ENCODE peak calls at places on chromosomes 1 and 21, in nine cellular contexts. One of them, this sample, is unnamed.
A peak's percentile ranks its signal among the peaks of the same experiment; 100 is the strongest.

GRCh38 chr1:85409516-85409915 is 55.4 kb downstream of the DDAH1 start:
- DNase-seq in left lung: no peak
- DNase-seq in adrenal gland: no peak
- DNase-seq in CD8-positive, alpha-beta T cell: no peak
- DNase-seq in Peyer's patch: no peak
- DNase-seq in fibroblast of lung: no peak
- DNase-seq in astrocyte: no peak
- DNase-seq in CD8-positive, alpha-beta memory T cell: no peak
- DNase-seq in right cardiac atrium: no peak
- DNase-seq in this sample: no peak

GRCh38 chr1:52142220-52143153 is 598 bp downstream of the ZFYVE9 start:
- DNase-seq in adrenal gland: peak; percentile 58
- DNase-seq in CD8-positive, alpha-beta memory T cell: no peak
- DNase-seq in fibroblast of lung: peak; percentile 54
- DNase-seq in right cardiac atrium: peak; percentile 77
- DNase-seq in CD8-positive, alpha-beta T cell: peak; percentile 16
- DNase-seq in Peyer's patch: peak; percentile 20
- DNase-seq in left lung: peak; percentile 39
- DNase-seq in astrocyte: peak; percentile 43
- DNase-seq in this sample: peak; percentile 33

GRCh38 chr1:166471359-166471758 is 304.6 kb upstream of the FAM78B start:
- DNase-seq in Peyer's patch: no peak
- DNase-seq in astrocyte: no peak
- DNase-seq in CD8-positive, alpha-beta T cell: no peak
- DNase-seq in right cardiac atrium: no peak
- DNase-seq in CD8-positive, alpha-beta memory T cell: no peak
- DNase-seq in left lung: no peak
- DNase-seq in fibroblast of lung: no peak
- DNase-seq in adrenal gland: no peak
- DNase-seq in this sample: no peak

GRCh38 chr1:14323665-14324630 is 274.5 kb upstream of the KAZN start:
- DNase-seq in Peyer's patch: no peak
- DNase-seq in left lung: no peak
- DNase-seq in right cardiac atrium: no peak
- DNase-seq in adrenal gland: no peak
- DNase-seq in CD8-positive, alpha-beta T cell: no peak
- DNase-seq in CD8-positive, alpha-beta memory T cell: no peak
- DNase-seq in fibroblast of lung: no peak
- DNase-seq in astrocyte: no peak
- DNase-seq in this sample: no peak

GRCh38 chr1:26096471-26096870 is 15.2 kb upstream of the PDIK1L start:
- DNase-seq in adrenal gland: no peak
- DNase-seq in CD8-positive, alpha-beta memory T cell: no peak
- DNase-seq in Peyer's patch: no peak
- DNase-seq in CD8-positive, alpha-beta T cell: no peak
- DNase-seq in astrocyte: no peak
- DNase-seq in left lung: no peak
- DNase-seq in right cardiac atrium: no peak
- DNase-seq in fibroblast of lung: no peak
- DNase-seq in this sample: no peak

GRCh38 chr1:9687120-9687875 is 35.8 kb downstream of the PIK3CD start:
- DNase-seq in astrocyte: peak; percentile 71
- DNase-seq in Peyer's patch: peak; percentile 78
- DNase-seq in adrenal gland: peak; percentile 38
- DNase-seq in CD8-positive, alpha-beta memory T cell: peak; percentile 70
- DNase-seq in left lung: peak; percentile 62
- DNase-seq in CD8-positive, alpha-beta T cell: peak; percentile 81
- DNase-seq in fibroblast of lung: peak; percentile 31
- DNase-seq in right cardiac atrium: peak; percentile 72
- DNase-seq in this sample: peak; percentile 34

GRCh38 chr1:21816602-21817302 is 4.7 kb downstream of the LDLRAD2 start:
- DNase-seq in astrocyte: peak; percentile 63
- DNase-seq in fibroblast of lung: peak; percentile 70
- DNase-seq in left lung: no peak
- DNase-seq in CD8-positive, alpha-beta memory T cell: no peak
- DNase-seq in CD8-positive, alpha-beta T cell: no peak
- DNase-seq in right cardiac atrium: no peak
- DNase-seq in Peyer's patch: no peak
- DNase-seq in adrenal gland: no peak
- DNase-seq in this sample: no peak

GRCh38 chr1:246569248-246570238 is 3.3 kb downstream of the CNST start:
- DNase-seq in astrocyte: peak; percentile 17
- DNase-seq in right cardiac atrium: no peak
- DNase-seq in fibroblast of lung: no peak
- DNase-seq in CD8-positive, alpha-beta T cell: peak; percentile 31
- DNase-seq in adrenal gland: no peak
- DNase-seq in left lung: no peak
- DNase-seq in Peyer's patch: no peak
- DNase-seq in CD8-positive, alpha-beta memory T cell: no peak
- DNase-seq in this sample: peak; percentile 79

GRCh38 chr1:114173704-114174103 is 20.0 kb upstream of the SYT6 start:
- DNase-seq in fibroblast of lung: no peak
- DNase-seq in astrocyte: no peak
- DNase-seq in adrenal gland: no peak
- DNase-seq in Peyer's patch: no peak
- DNase-seq in CD8-positive, alpha-beta memory T cell: no peak
- DNase-seq in right cardiac atrium: no peak
- DNase-seq in CD8-positive, alpha-beta T cell: no peak
- DNase-seq in left lung: no peak
- DNase-seq in this sample: no peak

GRCh38 chr1:55062801-55063561 is 23.6 kb downstream of the PCSK9 start:
- DNase-seq in fibroblast of lung: no peak
- DNase-seq in CD8-positive, alpha-beta memory T cell: no peak
- DNase-seq in right cardiac atrium: no peak
- DNase-seq in astrocyte: no peak
- DNase-seq in left lung: no peak
- DNase-seq in CD8-positive, alpha-beta T cell: no peak
- DNase-seq in Peyer's patch: no peak
- DNase-seq in adrenal gland: no peak
- DNase-seq in this sample: no peak

GRCh38 chr1:53678948-53679825 is 59.8 kb downstream of the GLIS1 start:
- DNase-seq in right cardiac atrium: no peak
- DNase-seq in left lung: no peak
- DNase-seq in fibroblast of lung: peak; percentile 12
- DNase-seq in astrocyte: no peak
- DNase-seq in CD8-positive, alpha-beta memory T cell: no peak
- DNase-seq in adrenal gland: no peak
- DNase-seq in CD8-positive, alpha-beta T cell: no peak
- DNase-seq in Peyer's patch: no peak
- DNase-seq in this sample: no peak

GRCh38 chr1:236701782-236702181 is 15.5 kb downstream of the ACTN2 start:
- DNase-seq in left lung: no peak
- DNase-seq in CD8-positive, alpha-beta memory T cell: no peak
- DNase-seq in Peyer's patch: no peak
- DNase-seq in adrenal gland: no peak
- DNase-seq in fibroblast of lung: no peak
- DNase-seq in astrocyte: no peak
- DNase-seq in CD8-positive, alpha-beta T cell: no peak
- DNase-seq in right cardiac atrium: no peak
- DNase-seq in this sample: no peak

GRCh38 chr21:36450511-36450910 is 29.4 kb downstream of the CLDN14 start:
- DNase-seq in fibroblast of lung: no peak
- DNase-seq in astrocyte: peak; percentile 86
- DNase-seq in CD8-positive, alpha-beta memory T cell: no peak
- DNase-seq in CD8-positive, alpha-beta T cell: no peak
- DNase-seq in right cardiac atrium: no peak
- DNase-seq in Peyer's patch: no peak
- DNase-seq in left lung: no peak
- DNase-seq in adrenal gland: no peak
- DNase-seq in this sample: no peak

GRCh38 chr1:240117930-240118329 is 26.2 kb downstream of the FMN2 start:
- DNase-seq in astrocyte: no peak
- DNase-seq in fibroblast of lung: no peak
- DNase-seq in CD8-positive, alpha-beta memory T cell: no peak
- DNase-seq in right cardiac atrium: no peak
- DNase-seq in CD8-positive, alpha-beta T cell: no peak
- DNase-seq in adrenal gland: no peak
- DNase-seq in left lung: no peak
- DNase-seq in Peyer's patch: no peak
- DNase-seq in this sample: no peak

GRCh38 chr1:96748078-96748477 is 26.5 kb downstream of the PTBP2 start:
- DNase-seq in left lung: no peak
- DNase-seq in CD8-positive, alpha-beta memory T cell: no peak
- DNase-seq in astrocyte: no peak
- DNase-seq in fibroblast of lung: no peak
- DNase-seq in adrenal gland: no peak
- DNase-seq in right cardiac atrium: no peak
- DNase-seq in Peyer's patch: no peak
- DNase-seq in CD8-positive, alpha-beta T cell: no peak
- DNase-seq in this sample: no peak

GRCh38 chr21:42827588-42827987 is 51.8 kb downstream of the WDR4 start:
- DNase-seq in astrocyte: no peak
- DNase-seq in right cardiac atrium: no peak
- DNase-seq in Peyer's patch: no peak
- DNase-seq in CD8-positive, alpha-beta T cell: no peak
- DNase-seq in CD8-positive, alpha-beta memory T cell: no peak
- DNase-seq in left lung: no peak
- DNase-seq in adrenal gland: no peak
- DNase-seq in fibroblast of lung: no peak
- DNase-seq in this sample: no peak

GRCh38 chr1:229557913-229558414 is 543 bp downstream of the ABCB10 start:
- DNase-seq in adrenal gland: peak; percentile 34
- DNase-seq in fibroblast of lung: peak; percentile 20
- DNase-seq in Peyer's patch: peak; percentile 27
- DNase-seq in left lung: peak; percentile 51
- DNase-seq in CD8-positive, alpha-beta memory T cell: peak; percentile 16
- DNase-seq in CD8-positive, alpha-beta T cell: peak; percentile 26
- DNase-seq in right cardiac atrium: peak; percentile 82
- DNase-seq in astrocyte: no peak
- DNase-seq in this sample: peak; percentile 30

GRCh38 chr1:217673387-217673786 is 42.2 kb downstream of the SPATA17 start:
- DNase-seq in astrocyte: no peak
- DNase-seq in CD8-positive, alpha-beta T cell: no peak
- DNase-seq in left lung: no peak
- DNase-seq in right cardiac atrium: no peak
- DNase-seq in adrenal gland: no peak
- DNase-seq in CD8-positive, alpha-beta memory T cell: no peak
- DNase-seq in fibroblast of lung: no peak
- DNase-seq in Peyer's patch: no peak
- DNase-seq in this sample: no peak

GRCh38 chr1:22131875-22132486 is 10.9 kb downstream of the WNT4 start:
- DNase-seq in CD8-positive, alpha-beta T cell: peak; percentile 63
- DNase-seq in Peyer's patch: peak; percentile 28
- DNase-seq in adrenal gland: peak; percentile 53
- DNase-seq in left lung: no peak
- DNase-seq in astrocyte: no peak
- DNase-seq in fibroblast of lung: no peak
- DNase-seq in right cardiac atrium: peak; percentile 55
- DNase-seq in CD8-positive, alpha-beta memory T cell: peak; percentile 42
- DNase-seq in this sample: peak; percentile 24

GRCh38 chr1:60897003-60897402 is 185.4 kb upstream of the NFIA start:
- DNase-seq in CD8-positive, alpha-beta memory T cell: no peak
- DNase-seq in adrenal gland: no peak
- DNase-seq in left lung: no peak
- DNase-seq in CD8-positive, alpha-beta T cell: no peak
- DNase-seq in astrocyte: no peak
- DNase-seq in fibroblast of lung: no peak
- DNase-seq in right cardiac atrium: peak; percentile 71
- DNase-seq in Peyer's patch: no peak
- DNase-seq in this sample: no peak
- H3K4me3 ChIP-seq in CD8-positive, alpha-beta memory T cell: no peak overlapping the region
- H3K4me3 ChIP-seq in adrenal gland: no peak overlapping the region
- H3K4me3 ChIP-seq in left lung: no peak overlapping the region
- H3K4me3 ChIP-seq in CD8-positive, alpha-beta T cell: no peak overlapping the region
- H3K4me3 ChIP-seq in astrocyte: no peak overlapping the region
- H3K4me3 ChIP-seq in fibroblast of lung: no peak overlapping the region
- H3K4me3 ChIP-seq in right cardiac atrium: no peak overlapping the region
- H3K4me3 ChIP-seq in Peyer's patch: no peak overlapping the region
- H3K4me3 ChIP-seq in this sample: no peak overlapping the region

GRCh38 chr21:45407629-45408247 is 2.8 kb downstream of the COL18A1 start:
- DNase-seq in right cardiac atrium: peak; percentile 27
- DNase-seq in adrenal gland: peak; percentile 13
- DNase-seq in CD8-positive, alpha-beta T cell: no peak
- DNase-seq in left lung: no peak
- DNase-seq in Peyer's patch: no peak
- DNase-seq in fibroblast of lung: no peak
- DNase-seq in astrocyte: no peak
- DNase-seq in CD8-positive, alpha-beta memory T cell: no peak
- DNase-seq in this sample: no peak
- H3K27me3 ChIP-seq in right cardiac atrium: no peaks in the 10 kb centered on the region
- H3K27me3 ChIP-seq in adrenal gland: no peaks in the 10 kb centered on the region
- H3K27me3 ChIP-seq in CD8-positive, alpha-beta T cell: peaks cover 14% of the 10 kb centered on the region
- H3K27me3 ChIP-seq in left lung: peaks cover 62% of the 10 kb centered on the region
- H3K27me3 ChIP-seq in Peyer's patch: no peaks in the 10 kb centered on the region
- H3K27me3 ChIP-seq in fibroblast of lung: no peaks in the 10 kb centered on the region
- H3K27me3 ChIP-seq in astrocyte: no peaks in the 10 kb centered on the region
- H3K27me3 ChIP-seq in CD8-positive, alpha-beta memory T cell: peaks cover 19% of the 10 kb centered on the region
- H3K27me3 ChIP-seq in this sample: peaks cover 2% of the 10 kb centered on the region

GRCh38 chr1:3652538-3653285 is 396 bp downstream of the TP73 start:
- DNase-seq in CD8-positive, alpha-beta T cell: no peak
- DNase-seq in astrocyte: no peak
- DNase-seq in right cardiac atrium: no peak
- DNase-seq in fibroblast of lung: no peak
- DNase-seq in left lung: no peak
- DNase-seq in adrenal gland: no peak
- DNase-seq in CD8-positive, alpha-beta memory T cell: no peak
- DNase-seq in Peyer's patch: no peak
- DNase-seq in this sample: no peak

GRCh38 chr1:3649342-3650247 is at the start of gene WRAP73:
- DNase-seq in fibroblast of lung: peak; percentile 90
- DNase-seq in left lung: peak; percentile 89
- DNase-seq in Peyer's patch: peak; percentile 92
- DNase-seq in adrenal gland: peak; percentile 84
- DNase-seq in right cardiac atrium: peak; percentile 97
- DNase-seq in CD8-positive, alpha-beta T cell: peak; percentile 87
- DNase-seq in CD8-positive, alpha-beta memory T cell: peak; percentile 78
- DNase-seq in astrocyte: peak; percentile 82
- DNase-seq in this sample: peak; percentile 82

GRCh38 chr1:3651939-3652537 is at the start of gene TP73:
- DNase-seq in left lung: no peak
- DNase-seq in astrocyte: no peak
- DNase-seq in adrenal gland: no peak
- DNase-seq in CD8-positive, alpha-beta memory T cell: no peak
- DNase-seq in CD8-positive, alpha-beta T cell: no peak
- DNase-seq in fibroblast of lung: no peak
- DNase-seq in Peyer's patch: no peak
- DNase-seq in right cardiac atrium: peak; percentile 71
- DNase-seq in this sample: peak; percentile 4

GRCh38 chr1:3650248-3651010 is 526 bp upstream of the WRAP73 start:
- DNase-seq in Peyer's patch: no peak
- DNase-seq in fibroblast of lung: no peak
- DNase-seq in adrenal gland: no peak
- DNase-seq in left lung: no peak
- DNase-seq in CD8-positive, alpha-beta memory T cell: no peak
- DNase-seq in astrocyte: no peak
- DNase-seq in CD8-positive, alpha-beta T cell: no peak
- DNase-seq in right cardiac atrium: no peak
- DNase-seq in this sample: no peak

GRCh38 chr1:3651011-3651938 is 1.0 kb upstream of the TP73 start:
- DNase-seq in Peyer's patch: no peak
- DNase-seq in left lung: no peak
- DNase-seq in CD8-positive, alpha-beta T cell: no peak
- DNase-seq in astrocyte: no peak
- DNase-seq in CD8-positive, alpha-beta memory T cell: no peak
- DNase-seq in fibroblast of lung: no peak
- DNase-seq in adrenal gland: no peak
- DNase-seq in right cardiac atrium: no peak
- DNase-seq in this sample: no peak
- H3K4me3 ChIP-seq in Peyer's patch: no peak overlapping the region
- H3K4me3 ChIP-seq in left lung: peak overlapping the region; percentile 99
- H3K4me3 ChIP-seq in CD8-positive, alpha-beta T cell: peak overlapping the region; percentile 19
- H3K4me3 ChIP-seq in astrocyte: no peak overlapping the region
- H3K4me3 ChIP-seq in CD8-positive, alpha-beta memory T cell: no peak overlapping the region
- H3K4me3 ChIP-seq in fibroblast of lung: no peak overlapping the region
- H3K4me3 ChIP-seq in adrenal gland: no peak overlapping the region
- H3K4me3 ChIP-seq in right cardiac atrium: peak overlapping the region; percentile 8
- H3K4me3 ChIP-seq in this sample: no peak overlapping the region

GRCh38 chr1:75130865-75131592 is 3.2 kb upstream of the LHX8 start:
- DNase-seq in astrocyte: no peak
- DNase-seq in left lung: no peak
- DNase-seq in right cardiac atrium: no peak
- DNase-seq in CD8-positive, alpha-beta T cell: no peak
- DNase-seq in CD8-positive, alpha-beta memory T cell: no peak
- DNase-seq in fibroblast of lung: no peak
- DNase-seq in adrenal gland: no peak
- DNase-seq in Peyer's patch: no peak
- DNase-seq in this sample: no peak
- H3K27me3 ChIP-seq in astrocyte: peaks cover 100% of the 10 kb centered on the region
- H3K27me3 ChIP-seq in left lung: peaks cover 100% of the 10 kb centered on the region
- H3K27me3 ChIP-seq in right cardiac atrium: peaks cover 3% of the 10 kb centered on the region
- H3K27me3 ChIP-seq in CD8-positive, alpha-beta T cell: peaks cover 20% of the 10 kb centered on the region
- H3K27me3 ChIP-seq in CD8-positive, alpha-beta memory T cell: peaks cover 19% of the 10 kb centered on the region
- H3K27me3 ChIP-seq in fibroblast of lung: peaks cover 60% of the 10 kb centered on the region
- H3K27me3 ChIP-seq in adrenal gland: peaks cover 91% of the 10 kb centered on the region
- H3K27me3 ChIP-seq in Peyer's patch: no peaks in the 10 kb centered on the region
- H3K27me3 ChIP-seq in this sample: peaks cover 33% of the 10 kb centered on the region